ENCODE peak calls at places on chromosomes 1 and 21, in seven cellular contexts. One of them, this sample, is unnamed.

GRCh38 chr1:59967141-59967697 is 40.6 kb upstream of the CYP2J2 start:
- DNase-seq in uterus: no peak
- DNase-seq in cardiac muscle cell: peak; percentile 43
- DNase-seq in heart right ventricle: no peak
- DNase-seq in pancreas: no peak
- DNase-seq in aorta: no peak
- DNase-seq in MM.1S: no peak
- DNase-seq in this sample: no peak

GRCh38 chr21:25708467-25709065 is 26.1 kb downstream of the ATP5PF start:
- DNase-seq in cardiac muscle cell: peak; percentile 41
- DNase-seq in aorta: no peak
- DNase-seq in pancreas: no peak
- DNase-seq in uterus: peak; percentile 51
- DNase-seq in MM.1S: peak; percentile 50
- DNase-seq in heart right ventricle: peak; percentile 43
- DNase-seq in this sample: no peak

GRCh38 chr1:247904122-247904521 is 8.7 kb downstream of the OR2W3 start:
- DNase-seq in pancreas: no peak
- DNase-seq in aorta: no peak
- DNase-seq in uterus: no peak
- DNase-seq in MM.1S: no peak
- DNase-seq in cardiac muscle cell: no peak
- DNase-seq in heart right ventricle: no peak
- DNase-seq in this sample: no peak

GRCh38 chr1:216750031-216750627 is 26.9 kb upstream of the ESRRG start:
- DNase-seq in MM.1S: peak; percentile 66
- DNase-seq in aorta: no peak
- DNase-seq in pancreas: no peak
- DNase-seq in cardiac muscle cell: peak; percentile 82
- DNase-seq in heart right ventricle: peak; percentile 41
- DNase-seq in uterus: no peak
- DNase-seq in this sample: no peak

GRCh38 chr1:226891346-226891745 is 20.9 kb downstream of the PSEN2 start:
- DNase-seq in cardiac muscle cell: no peak
- DNase-seq in aorta: no peak
- DNase-seq in MM.1S: no peak
- DNase-seq in heart right ventricle: no peak
- DNase-seq in uterus: no peak
- DNase-seq in pancreas: no peak
- DNase-seq in this sample: no peak

GRCh38 chr1:183945432-183946308 is 91.9 kb downstream of the COLGALT2 start:
- DNase-seq in aorta: no peak
- DNase-seq in heart right ventricle: no peak
- DNase-seq in MM.1S: no peak
- DNase-seq in uterus: no peak
- DNase-seq in cardiac muscle cell: peak; percentile 62
- DNase-seq in pancreas: no peak
- DNase-seq in this sample: no peak

GRCh38 chr21:32381571-32381970 is 11.2 kb downstream of the URB1 start:
- DNase-seq in pancreas: no peak
- DNase-seq in uterus: no peak
- DNase-seq in MM.1S: no peak
- DNase-seq in heart right ventricle: no peak
- DNase-seq in aorta: no peak
- DNase-seq in cardiac muscle cell: no peak
- DNase-seq in this sample: no peak

GRCh38 chr1:97529600-97529999 is 391.2 kb downstream of the DPYD start:
- DNase-seq in cardiac muscle cell: no peak
- DNase-seq in heart right ventricle: no peak
- DNase-seq in aorta: no peak
- DNase-seq in uterus: no peak
- DNase-seq in MM.1S: no peak
- DNase-seq in pancreas: no peak
- DNase-seq in this sample: no peak

GRCh38 chr1:197958861-197959260 is 41.7 kb downstream of the LHX9 start:
- DNase-seq in uterus: no peak
- DNase-seq in MM.1S: no peak
- DNase-seq in heart right ventricle: no peak
- DNase-seq in pancreas: no peak
- DNase-seq in aorta: no peak
- DNase-seq in cardiac muscle cell: no peak
- DNase-seq in this sample: no peak

GRCh38 chr1:112735752-112736151 is 20.6 kb upstream of the PPM1J start:
- DNase-seq in MM.1S: no peak
- DNase-seq in uterus: no peak
- DNase-seq in aorta: no peak
- DNase-seq in cardiac muscle cell: no peak
- DNase-seq in pancreas: no peak
- DNase-seq in heart right ventricle: no peak
- DNase-seq in this sample: no peak

GRCh38 chr1:74534241-74534640 is 21.8 kb upstream of the LRRC53 start:
- DNase-seq in heart right ventricle: no peak
- DNase-seq in uterus: no peak
- DNase-seq in cardiac muscle cell: no peak
- DNase-seq in pancreas: no peak
- DNase-seq in MM.1S: no peak
- DNase-seq in aorta: no peak
- DNase-seq in this sample: no peak

GRCh38 chr1:50929376-50929958 is 30.6 kb downstream of the FAF1 start:
- DNase-seq in pancreas: no peak
- DNase-seq in MM.1S: peak; percentile 6
- DNase-seq in heart right ventricle: no peak
- DNase-seq in uterus: no peak
- DNase-seq in aorta: no peak
- DNase-seq in cardiac muscle cell: peak; percentile 5
- DNase-seq in this sample: no peak

GRCh38 chr1:65182658-65183268 is 34.8 kb downstream of the AK4 start:
- DNase-seq in aorta: no peak
- DNase-seq in heart right ventricle: no peak
- DNase-seq in MM.1S: no peak
- DNase-seq in cardiac muscle cell: no peak
- DNase-seq in pancreas: no peak
- DNase-seq in uterus: no peak
- DNase-seq in this sample: no peak

GRCh38 chr1:165873481-165873880 is 46.1 kb downstream of the UCK2 start:
- DNase-seq in MM.1S: no peak
- DNase-seq in pancreas: no peak
- DNase-seq in uterus: no peak
- DNase-seq in aorta: no peak
- DNase-seq in cardiac muscle cell: no peak
- DNase-seq in heart right ventricle: no peak
- DNase-seq in this sample: no peak

GRCh38 chr1:165875171-165875570 is 47.8 kb downstream of the UCK2 start:
- DNase-seq in pancreas: no peak
- DNase-seq in cardiac muscle cell: no peak
- DNase-seq in heart right ventricle: no peak
- DNase-seq in aorta: no peak
- DNase-seq in MM.1S: no peak
- DNase-seq in uterus: no peak
- DNase-seq in this sample: no peak

GRCh38 chr1:165874643-165875042 is 47.2 kb downstream of the UCK2 start:
- DNase-seq in cardiac muscle cell: no peak
- DNase-seq in heart right ventricle: no peak
- DNase-seq in uterus: no peak
- DNase-seq in pancreas: no peak
- DNase-seq in aorta: no peak
- DNase-seq in MM.1S: no peak
- DNase-seq in this sample: no peak

GRCh38 chr1:165869343-165869742 is 41.9 kb downstream of the UCK2 start:
- DNase-seq in heart right ventricle: no peak
- DNase-seq in uterus: no peak
- DNase-seq in cardiac muscle cell: no peak
- DNase-seq in MM.1S: no peak
- DNase-seq in aorta: no peak
- DNase-seq in pancreas: no peak
- DNase-seq in this sample: no peak

GRCh38 chr1:165871311-165872067 is 44.1 kb downstream of the UCK2 start:
- DNase-seq in heart right ventricle: peak; percentile 55
- DNase-seq in cardiac muscle cell: no peak
- DNase-seq in pancreas: no peak
- DNase-seq in aorta: peak; percentile 69
- DNase-seq in MM.1S: peak; percentile 95
- DNase-seq in uterus: no peak
- DNase-seq in this sample: no peak
- H3K4me1 ChIP-seq in heart right ventricle: no peaks in the 10 kb centered on the region
- H3K4me1 ChIP-seq in cardiac muscle cell: no peaks in the 10 kb centered on the region
- H3K4me1 ChIP-seq in pancreas: peaks cover 14% of the 10 kb centered on the region
- H3K4me1 ChIP-seq in aorta: no peaks in the 10 kb centered on the region
- H3K4me1 ChIP-seq in MM.1S: peaks cover 14% of the 10 kb centered on the region
- H3K4me1 ChIP-seq in uterus: no peaks in the 10 kb centered on the region
- H3K4me1 ChIP-seq in this sample: no peaks in the 10 kb centered on the region

GRCh38 chr1:38046333-38046883 is at the start of gene POU3F1:
- DNase-seq in pancreas: peak; percentile 67
- DNase-seq in MM.1S: no peak
- DNase-seq in heart right ventricle: no peak
- DNase-seq in aorta: no peak
- DNase-seq in uterus: no peak
- DNase-seq in cardiac muscle cell: no peak
- DNase-seq in this sample: no peak
- H3K27ac ChIP-seq in pancreas: no peak within 1 kb of the TSS
- H3K27ac ChIP-seq in MM.1S: no peak within 1 kb of the TSS
- H3K27ac ChIP-seq in heart right ventricle: peak within 1 kb of the TSS; percentile 37
- H3K27ac ChIP-seq in aorta: peak within 1 kb of the TSS; percentile 5
- H3K27ac ChIP-seq in uterus: peak within 1 kb of the TSS; percentile 64
- H3K27ac ChIP-seq in cardiac muscle cell: no peak within 1 kb of the TSS
- H3K27ac ChIP-seq in this sample: peak within 1 kb of the TSS; percentile 60

GRCh38 chr1:39128959-39129358 is 75.5 kb upstream of the MACF1 start:
- DNase-seq in heart right ventricle: no peak
- DNase-seq in aorta: no peak
- DNase-seq in MM.1S: no peak
- DNase-seq in pancreas: peak; percentile 71
- DNase-seq in cardiac muscle cell: no peak
- DNase-seq in uterus: no peak
- DNase-seq in this sample: no peak

GRCh38 chr1:39128126-39128525 is 76.4 kb upstream of the MACF1 start:
- DNase-seq in heart right ventricle: no peak
- DNase-seq in uterus: no peak
- DNase-seq in cardiac muscle cell: no peak
- DNase-seq in aorta: no peak
- DNase-seq in MM.1S: no peak
- DNase-seq in pancreas: no peak
- DNase-seq in this sample: no peak

GRCh38 chr1:39130297-39130696 is 74.2 kb upstream of the MACF1 start:
- DNase-seq in uterus: no peak
- DNase-seq in pancreas: no peak
- DNase-seq in aorta: no peak
- DNase-seq in cardiac muscle cell: no peak
- DNase-seq in heart right ventricle: no peak
- DNase-seq in MM.1S: no peak
- DNase-seq in this sample: no peak

GRCh38 chr1:39129514-39129913 is 75.0 kb upstream of the MACF1 start:
- DNase-seq in MM.1S: peak; percentile 29
- DNase-seq in aorta: no peak
- DNase-seq in heart right ventricle: no peak
- DNase-seq in cardiac muscle cell: no peak
- DNase-seq in uterus: no peak
- DNase-seq in pancreas: no peak
- DNase-seq in this sample: no peak

DNA sequence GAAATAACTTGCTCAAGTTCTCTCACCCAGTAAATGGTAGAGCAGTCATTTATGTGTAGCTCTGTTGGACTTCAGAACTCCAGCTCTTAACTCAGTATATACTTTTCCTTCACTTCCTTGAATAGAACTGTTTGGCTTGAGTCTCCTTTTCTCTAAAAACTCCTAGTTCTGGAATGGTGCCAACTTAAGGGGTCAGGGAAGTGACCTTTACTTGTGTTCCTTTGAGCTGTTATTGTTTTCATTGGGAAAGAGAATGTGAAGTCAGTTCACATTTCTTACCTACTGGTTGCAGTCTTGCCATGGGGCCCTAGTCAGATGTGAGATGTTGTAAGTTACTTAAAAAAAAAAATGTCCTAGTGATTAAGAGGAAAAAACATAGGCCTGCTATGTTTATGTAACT is 77.0 kb upstream of the MACF1 start:
- DNase-seq in pancreas: no peak
- DNase-seq in aorta: no peak
- DNase-seq in cardiac muscle cell: peak; percentile 24
- DNase-seq in uterus: peak; percentile 64
- DNase-seq in heart right ventricle: peak; percentile 70
- DNase-seq in MM.1S: no peak
- DNase-seq in this sample: no peak
- H3K4me1 ChIP-seq in pancreas: peaks cover 44% of the 10 kb centered on the region
- H3K4me1 ChIP-seq in aorta: peaks cover 10% of the 10 kb centered on the region
- H3K4me1 ChIP-seq in cardiac muscle cell: peaks cover 11% of the 10 kb centered on the region
- H3K4me1 ChIP-seq in uterus: peaks cover 12% of the 10 kb centered on the region
- H3K4me1 ChIP-seq in heart right ventricle: peaks cover 57% of the 10 kb centered on the region
- H3K4me1 ChIP-seq in MM.1S: no peaks in the 10 kb centered on the region
- H3K4me1 ChIP-seq in this sample: peaks cover 5% of the 10 kb centered on the region

GRCh38 chr1:192538407-192539311 is 36.9 kb upstream of the RGS1 start:
- DNase-seq in MM.1S: peak; percentile 95
- DNase-seq in cardiac muscle cell: no peak
- DNase-seq in pancreas: no peak
- DNase-seq in heart right ventricle: peak; percentile 17
- DNase-seq in uterus: no peak
- DNase-seq in aorta: no peak
- DNase-seq in this sample: no peak
- H3K27ac ChIP-seq in MM.1S: peak overlapping the region; percentile 92
- H3K27ac ChIP-seq in cardiac muscle cell: no peak overlapping the region
- H3K27ac ChIP-seq in pancreas: peak overlapping the region; percentile 70
- H3K27ac ChIP-seq in heart right ventricle: peak overlapping the region; percentile 51
- H3K27ac ChIP-seq in uterus: peak overlapping the region; percentile 81
- H3K27ac ChIP-seq in aorta: no peak overlapping the region
- H3K27ac ChIP-seq in this sample: no peak overlapping the region

This sample was measured in ovary.